ENCODE peak calls at places on chromosomes 13 and 19, in six cellular contexts. Y, F, E, O, I and J are unnamed samples.

GRCh38 chr13:46165485-46166220 is 16.3 kb downstream of the LCP1 start:
- DNase-seq in Y (no peak), F (no peak), E (no peak), O (no peak), I (no peak), J (no peak)

GRCh38 chr13:41254902-41255301 is 8.5 kb downstream of the MTRF1 start:
- DNase-seq in Y (no peak), F (no peak), E (no peak), O (no peak), I (no peak), J (no peak)

GRCh38 chr13:80499536-80500280 is 158.8 kb upstream of the SPRY2 start:
- DNase-seq in Y (no peak), F (no peak), E (no peak), O (no peak), I (no peak), J (no peak)

GRCh38 chr19:4362038-4362828 is 18.9 kb downstream of the MPND start:
- DNase-seq in Y (no peak), F (peak; percentile 58), E (no peak), O (no peak), I (no peak), J (no peak)

GRCh38 chr13:20006206-20006605 is 47.7 kb downstream of the ZMYM2 start:
- DNase-seq in Y (no peak), F (no peak), E (no peak), O (peak; percentile 81), I (no peak), J (no peak)

GRCh38 chr13:76019421-76020044 is 383.4 kb downstream of the LMO7 start:
- DNase-seq in Y (no peak), F (peak; percentile 78), E (peak; percentile 74), O (no peak), I (peak; percentile 83), J (peak; percentile 83)

GRCh38 chr19:45616709-45617027 is 14.7 kb upstream of the GPR4 start:
- DNase-seq in Y (no peak), F (no peak), E (no peak), O (no peak), I (peak; percentile 62), J (no peak)

GRCh38 chr19:52219611-52220010 is 29.8 kb downstream of the PPP2R1A start:
- DNase-seq in Y (no peak), F (no peak), E (no peak), O (no peak), I (no peak), J (no peak)

GRCh38 chr19:46494115-46494935 is 1.3 kb downstream of the PNMA8B start:
- DNase-seq in Y (no peak), F (no peak), E (no peak), O (no peak), I (no peak), J (no peak)

GRCh38 chr13:20994441-20994821 is 67.0 kb downstream of the LATS2 start:
- DNase-seq in Y (no peak), F (no peak), E (no peak), O (no peak), I (no peak), J (no peak)

GRCh38 chr19:15860522-15860921 is 37.4 kb downstream of the CYP4F2 start:
- DNase-seq in Y (no peak), F (no peak), E (no peak), O (no peak), I (no peak), J (no peak)

GRCh38 chr13:110815471-110816204 is 99.2 kb downstream of the ANKRD10 start:
- DNase-seq in Y (no peak), F (peak; percentile 41), E (no peak), O (no peak), I (no peak), J (no peak)

GRCh38 chr19:11361037-11361770 is 6.0 kb downstream of the PLPPR2 start:
- DNase-seq in Y (peak; percentile 86), F (peak; percentile 100), E (peak; percentile 84), O (no peak), I (peak; percentile 96), J (peak; percentile 94)

GRCh38 chr19:19451429-19452240 is 46.2 kb downstream of the GATAD2A start:
- DNase-seq in Y (no peak), F (no peak), E (no peak), O (no peak), I (no peak), J (no peak)

GRCh38 chr19:40419066-40419612 is 6.0 kb upstream of the PRX start:
- DNase-seq in Y (no peak), F (no peak), E (no peak), O (no peak), I (peak; percentile 33), J (no peak)
- H3K27ac ChIP-seq in Y (no peak overlapping the region), F (no peak overlapping the region), E (no peak overlapping the region), O (no peak overlapping the region), I (no peak overlapping the region), J (no peak overlapping the region)

GRCh38 chr13:106555631-106556328 is 12.2 kb downstream of the ARGLU1 start:
- DNase-seq in Y (no peak), F (no peak), E (no peak), O (peak; percentile 68), I (no peak), J (no peak)
- H2AK5ac ChIP-seq in Y (no peak overlapping the region), F (no peak overlapping the region), E (no peak overlapping the region), O (no peak overlapping the region), I (no peak overlapping the region), J (no peak overlapping the region)

GRCh38 chr13:95267662-95268369 is 33.4 kb downstream of the ABCC4 start:
- DNase-seq in Y (no peak), F (no peak), E (no peak), O (peak; percentile 96), I (no peak), J (peak; percentile 11)
- H3K27ac ChIP-seq in Y (no peak overlapping the region), F (no peak overlapping the region), E (no peak overlapping the region), O (peak overlapping the region; percentile 95), I (no peak overlapping the region), J (no peak overlapping the region)

GRCh38 chr19:12784871-12785430 is 6.3 kb upstream of the JUNB start:
- DNase-seq in Y (no peak), F (no peak), E (peak; percentile 36), O (peak; percentile 26), I (no peak), J (no peak)

GRCh38 chr19:12786950-12787349 is 4.3 kb upstream of the JUNB start:
- DNase-seq in Y (no peak), F (no peak), E (no peak), O (no peak), I (no peak), J (no peak)

GRCh38 chr19:12784394-12784870 is 6.9 kb upstream of the JUNB start:
- DNase-seq in Y (no peak), F (no peak), E (peak; percentile 37), O (peak; percentile 46), I (no peak), J (no peak)

GRCh38 chr19:12786149-12786870 is 5.0 kb upstream of the JUNB start:
- DNase-seq in Y (no peak), F (no peak), E (peak; percentile 40), O (no peak), I (no peak), J (no peak)

GRCh38 chr19:12785431-12786011 is 5.8 kb upstream of the JUNB start:
- DNase-seq in Y (no peak), F (no peak), E (no peak), O (no peak), I (no peak), J (no peak)
- H2AK5ac ChIP-seq in Y (peak overlapping the region; percentile 81), F (peak overlapping the region; percentile 99), E (peak overlapping the region; percentile 78), O (peak overlapping the region; percentile 97), I (no peak overlapping the region), J (peak overlapping the region; percentile 78)

GRCh38 chr19:1017906-1018305 is 3.0 kb downstream of the TMEM259 start:
- DNase-seq in Y (no peak), F (no peak), E (no peak), O (no peak), I (no peak), J (no peak)

GRCh38 chr19:1019980-1020867 is 699 bp downstream of the TMEM259 start:
- DNase-seq in Y (no peak), F (no peak), E (no peak), O (no peak), I (no peak), J (peak; percentile 64)

GRCh38 chr19:1019616-1019961 is 1.3 kb downstream of the TMEM259 start:
- DNase-seq in Y (no peak), F (no peak), E (no peak), O (no peak), I (no peak), J (no peak)

GRCh38 chr19:1018393-1018792 is 2.5 kb downstream of the TMEM259 start:
- DNase-seq in Y (no peak), F (no peak), E (no peak), O (no peak), I (no peak), J (no peak)

DNA sequence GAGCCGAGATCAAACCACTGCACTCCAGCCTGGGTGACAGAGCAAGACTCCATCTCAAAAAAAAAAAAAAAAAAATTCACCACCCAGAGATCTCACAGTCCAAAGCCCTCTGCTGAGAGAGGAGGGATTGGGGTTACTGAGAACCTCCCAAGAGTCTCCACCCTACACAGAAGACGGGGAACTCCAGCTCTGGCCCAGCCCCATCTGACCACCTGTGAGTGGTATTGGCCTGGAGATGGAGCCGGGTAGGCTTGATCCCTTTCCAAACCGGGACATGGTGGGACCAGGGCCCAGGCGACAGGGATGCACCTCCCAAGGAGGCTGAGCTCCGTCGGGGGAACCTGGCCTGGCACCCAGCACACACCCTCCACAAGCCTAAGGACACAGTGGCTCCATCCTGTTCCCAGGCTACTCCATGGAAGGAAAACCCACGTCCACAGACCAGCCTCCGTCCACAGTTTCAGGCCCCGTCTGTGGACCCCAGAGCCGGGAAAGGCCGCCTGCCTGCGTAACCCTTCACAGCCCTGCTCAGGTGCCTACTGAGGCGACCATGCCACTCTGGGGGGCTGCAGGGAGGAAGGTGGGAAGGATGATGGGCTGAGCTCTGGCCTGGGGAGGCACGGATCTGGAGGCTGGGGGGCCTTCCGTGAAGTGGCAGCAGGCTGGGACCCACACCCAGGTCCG is 1.8 kb downstream of the TMEM259 start:
- DNase-seq in Y (no peak), F (no peak), E (no peak), O (no peak), I (no peak), J (no peak)
- H3K27ac ChIP-seq in Y (no peak overlapping the region), F (no peak overlapping the region), E (no peak overlapping the region), O (peak overlapping the region; percentile 66), I (no peak overlapping the region), J (no peak overlapping the region)

DNA sequence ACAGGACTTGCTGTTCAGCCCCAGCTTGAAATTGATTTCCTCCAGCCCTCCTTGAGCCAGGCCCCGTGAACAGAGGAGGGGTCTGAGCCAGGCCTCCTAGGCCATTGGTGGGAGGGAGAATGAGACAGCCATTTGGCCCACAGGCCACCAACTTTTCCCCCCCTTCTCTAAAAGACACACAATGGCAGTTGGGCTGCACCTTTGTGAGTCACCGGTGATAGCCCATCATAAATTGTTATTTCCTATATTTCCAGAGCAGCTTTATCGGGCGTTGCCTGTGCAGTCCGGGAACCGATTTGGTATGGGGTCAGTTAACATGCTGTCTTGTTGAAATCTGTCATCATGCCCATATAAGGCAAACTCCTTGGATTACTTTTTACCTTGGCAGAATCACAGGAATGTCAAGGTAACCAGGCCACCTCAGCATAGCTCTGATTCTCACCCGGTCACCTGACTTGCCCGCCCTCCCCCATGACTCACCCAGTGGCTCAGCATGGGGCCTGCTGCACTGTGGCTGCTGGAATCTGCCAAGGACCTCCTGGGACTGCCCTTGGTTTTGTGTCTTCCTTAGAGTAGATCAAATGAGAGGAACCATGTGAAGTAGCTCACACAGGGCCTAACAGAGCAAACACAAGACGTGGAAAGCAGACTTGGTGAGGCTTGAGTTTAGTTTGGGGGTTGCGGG is 36.1 kb downstream of the ACTN4 start:
- DNase-seq in Y (no peak), F (peak; percentile 83), E (peak; percentile 97), O (peak; percentile 85), I (peak; percentile 96), J (peak; percentile 98)
- H2AK5ac ChIP-seq in Y (no peak overlapping the region), F (peak overlapping the region; percentile 100), E (peak overlapping the region; percentile 95), O (peak overlapping the region; percentile 95), I (peak overlapping the region; percentile 21), J (peak overlapping the region; percentile 71)